ENCODE peak calls at places on chromosomes 16 and 17, in five cellular contexts. Z is HEK293T, E is iris pigment epithelial cell, L is ascending aorta, P is small intestine. N is an unnamed sample.

GRCh38 chr16:46833465-46833810 is 2.5 kb upstream of the C16orf87 start:
- DNase-seq in E (no peak), Z (no peak), P (peak; percentile 71), L (no peak), N (no peak)

GRCh38 chr17:10814083-10814482 is 10.2 kb upstream of the TMEM238L start:
- DNase-seq in Z (no peak), L (no peak), P (peak; percentile 58), E (no peak), N (no peak)

GRCh38 chr16:53022374-53022773 is 30.3 kb downstream of the CHD9NB start:
- DNase-seq in L (no peak), Z (peak; percentile 73), P (peak; percentile 46), E (peak; percentile 40), N (no peak)

GRCh38 chr16:3655791-3656490 is 1.4 kb downstream of the DNASE1 start:
- DNase-seq in P (peak; percentile 91), L (no peak), Z (no peak), E (no peak), N (no peak)

GRCh38 chr16:5017678-5017969 is 16.1 kb downstream of the NAGPA start:
- DNase-seq in Z (no peak), P (no peak), E (no peak), L (no peak), N (no peak)

GRCh38 chr17:79841369-79842135 is 2.3 kb upstream of the CBX4 start:
- DNase-seq in E (no peak), Z (no peak), P (no peak), L (no peak), N (no peak)

GRCh38 chr16:4314532-4315184 is 1.2 kb upstream of the GLIS2 start:
- DNase-seq in E (peak; percentile 62), P (no peak), Z (no peak), L (no peak), N (no peak)

GRCh38 chr17:347309-347708 is 5.3 kb downstream of the RPH3AL start:
- DNase-seq in L (no peak), E (no peak), P (no peak), Z (no peak), N (no peak)

GRCh38 chr16:58152246-58152868 is 23.2 kb upstream of the CFAP20 start:
- DNase-seq in Z (no peak), L (no peak), P (no peak), E (no peak), N (no peak)

GRCh38 chr17:57088298-57088697 is 3.3 kb downstream of the AKAP1 start:
- DNase-seq in L (no peak), Z (no peak), P (no peak), E (no peak), N (no peak)

GRCh38 chr16:8675183-8676159 is 1.1 kb downstream of the ABAT start:
- DNase-seq in E (no peak), Z (no peak), L (no peak), P (no peak), N (peak; percentile 37)

GRCh38 chr17:63545302-63545928 is 4.9 kb upstream of the DCAF7 start:
- DNase-seq in L (no peak), P (no peak), E (no peak), Z (no peak), N (no peak)

GRCh38 chr16:11585460-11586374 is 1.0 kb downstream of the LITAF start:
- DNase-seq in L (no peak), P (no peak), E (no peak), Z (no peak), N (no peak)

GRCh38 chr16:86199871-86200700 is 301.1 kb downstream of the IRF8 start:
- DNase-seq in P (no peak), E (peak; percentile 68), L (no peak), Z (no peak), N (no peak)

GRCh38 chr17:7095642-7096041 is 15.6 kb upstream of the CLEC10A start:
- DNase-seq in P (no peak), L (no peak), Z (no peak), E (no peak), N (no peak)

GRCh38 chr16:75931970-75932369 is 205.7 kb upstream of the CPHXL start:
- DNase-seq in E (no peak), L (no peak), Z (no peak), P (no peak), N (no peak)

GRCh38 chr16:76579277-76579676 is 302.1 kb downstream of the CNTNAP4 start:
- DNase-seq in P (no peak), Z (no peak), E (no peak), L (no peak), N (no peak)

GRCh38 chr17:3961564-3962047 is 2.6 kb downstream of the ATP2A3 start:
- DNase-seq in L (no peak), E (no peak), Z (no peak), P (no peak), N (no peak)

GRCh38 chr17:18253187-18253884 is 5.2 kb downstream of the FLII start:
- DNase-seq in P (no peak), E (no peak), L (no peak), Z (no peak), N (no peak)

GRCh38 chr17:61462734-61463067 is 10.5 kb downstream of the TBX4 start:
- DNase-seq in Z (no peak), E (no peak), P (no peak), L (no peak), N (no peak)

GRCh38 chr17:47694818-47695663 is 1.1 kb downstream of the TBKBP1 start:
- DNase-seq in L (no peak), P (no peak), Z (no peak), E (peak; percentile 39), N (no peak)

GRCh38 chr17:46080118-46081017 is 81.3 kb downstream of the STH start:
- DNase-seq in Z (no peak), P (no peak), L (no peak), E (no peak), N (no peak)

GRCh38 chr17:64385187-64386083 is 5.2 kb downstream of the PECAM1 start:
- DNase-seq in P (no peak), E (peak; percentile 91), L (peak; percentile 59), Z (no peak), N (no peak)

GRCh38 chr17:78057113-78057740 is 71.3 kb downstream of the TMC6 start:
- DNase-seq in L (no peak), E (no peak), Z (no peak), P (peak; percentile 47), N (no peak)

GRCh38 chr17:65583921-65584603 is 22.6 kb upstream of the AXIN2 start:
- DNase-seq in Z (no peak), E (no peak), P (peak; percentile 58), L (no peak), N (no peak)

GRCh38 chr16:77406680-77407079 is 28.2 kb downstream of the ADAMTS18 start:
- DNase-seq in L (no peak), P (no peak), E (peak; percentile 41), Z (no peak), N (no peak)

GRCh38 chr16:2486645-2487516 is 12.0 kb downstream of the TBC1D24 start:
- DNase-seq in L (no peak), E (peak; percentile 29), P (peak; percentile 30), Z (no peak), N (peak; percentile 61)

GRCh38 chr16:85303354-85303883 is 191.1 kb upstream of the CIBAR2 start:
- DNase-seq in P (peak; percentile 46), E (no peak), Z (peak; percentile 84), L (no peak), N (peak; percentile 58)

GRCh38 chr17:34420254-34420766 is 57.3 kb upstream of the CCL1 start:
- DNase-seq in L (no peak), P (peak; percentile 49), Z (peak; percentile 62), E (peak; percentile 47), N (peak; percentile 32)

GRCh38 chr17:32757963-32758362 is 119.0 kb downstream of the MYO1D start:
- DNase-seq in Z (no peak), P (no peak), E (peak; percentile 42), L (no peak), N (no peak)

GRCh38 chr17:67779098-67779672 is 46.1 kb upstream of the BPTF start:
- DNase-seq in P (peak; percentile 18), L (no peak), Z (peak; percentile 83), E (peak; percentile 96), N (no peak)

GRCh38 chr17:83160443-83161297 is 81.3 kb downstream of the METRNL start:
- DNase-seq in E (no peak), L (no peak), Z (no peak), P (no peak), N (no peak)

GRCh38 chr16:89119161-89119621 is 25.5 kb downstream of the ACSF3 start:
- DNase-seq in L (no peak), Z (no peak), P (no peak), E (no peak), N (no peak)